ENCODE peak calls at places on chromosome 13, in ten cellular contexts. L is cardiac muscle cell, S is AG09319, R is upper lobe of left lung, O is psoas muscle, M is fibroblast of pulmonary artery, D is OCI-LY7, B is transverse colon, J is lower leg skin, Z is thoracic aorta. A is an unnamed sample.
A peak's percentile ranks its signal among the peaks of the same experiment; 100 is the strongest.

GRCh38 chr13:59879281-59879680 is 284.4 kb downstream of the DIAPH3 start:
- DNase-seq in L (peak; percentile 2), S (no peak), R (no peak), O (no peak), M (no peak), D (no peak), B (no peak), J (no peak), Z (no peak), A (no peak)

GRCh38 chr13:56457535-56458200 is 683.0 kb upstream of the PRR20A start:
- DNase-seq in L (no peak), S (no peak), R (no peak), O (no peak), M (no peak), D (no peak), B (no peak), J (no peak), Z (no peak), A (no peak)

GRCh38 chr13:26247011-26247410 is 6.9 kb upstream of the CDK8 start:
- DNase-seq in L (no peak), S (no peak), R (no peak), O (no peak), M (no peak), D (no peak), B (no peak), J (no peak), Z (no peak), A (no peak)

GRCh38 chr13:93716623-93717022 is 490.0 kb downstream of the GPC6 start:
- DNase-seq in L (no peak), S (no peak), R (no peak), O (no peak), M (no peak), D (no peak), B (no peak), J (no peak), Z (no peak), A (no peak)

GRCh38 chr13:95155093-95155492 is 146.2 kb downstream of the ABCC4 start:
- DNase-seq in L (no peak), S (no peak), R (no peak), O (no peak), M (peak; percentile 23), D (no peak), B (no peak), J (no peak), Z (no peak), A (no peak)

GRCh38 chr13:20714563-20715339 is 11.3 kb downstream of the IL17D start:
- DNase-seq in L (no peak), S (peak; percentile 65), R (peak; percentile 46), O (peak; percentile 89), M (peak; percentile 79), D (no peak), B (no peak), J (peak; percentile 55), Z (no peak), A (no peak)

GRCh38 chr13:20401958-20402856 is 123.5 kb downstream of the CRYL1 start:
- DNase-seq in L (no peak), S (no peak), R (peak; percentile 63), O (no peak), M (peak; percentile 36), D (no peak), B (no peak), J (no peak), Z (no peak), A (no peak)

GRCh38 chr13:75647126-75647784 is 11.1 kb downstream of the LMO7 start:
- DNase-seq in L (no peak), S (no peak), R (no peak), O (no peak), M (no peak), D (no peak), B (no peak), J (no peak), Z (no peak), A (no peak)

GRCh38 chr13:30119476-30119875 is 187.9 kb downstream of the KATNAL1 start:
- DNase-seq in L (no peak), S (peak; percentile 70), R (no peak), O (no peak), M (peak; percentile 64), D (no peak), B (peak; percentile 30), J (no peak), Z (no peak), A (no peak)

GRCh38 chr13:95496485-95496884 is 56.0 kb upstream of the CLDN10 start:
- DNase-seq in L (no peak), S (no peak), R (no peak), O (no peak), M (no peak), D (no peak), B (no peak), J (no peak), Z (no peak), A (no peak)

GRCh38 chr13:23673354-23673753 is 103.1 kb downstream of the TNFRSF19 start:
- DNase-seq in L (no peak), S (peak; percentile 79), R (no peak), O (no peak), M (peak; percentile 84), D (no peak), B (no peak), J (no peak), Z (no peak), A (no peak)

GRCh38 chr13:114018461-114019055 is 44.7 kb upstream of the C13orf46 start:
- DNase-seq in L (no peak), S (no peak), R (peak; percentile 51), O (no peak), M (no peak), D (no peak), B (no peak), J (no peak), Z (no peak), A (no peak)

GRCh38 chr13:114017966-114018365 is 44.1 kb upstream of the C13orf46 start:
- DNase-seq in L (no peak), S (no peak), R (peak; percentile 65), O (no peak), M (no peak), D (no peak), B (no peak), J (no peak), Z (no peak), A (no peak)

GRCh38 chr13:114016321-114017027 is 42.6 kb upstream of the C13orf46 start:
- DNase-seq in L (no peak), S (no peak), R (peak; percentile 72), O (no peak), M (no peak), D (no peak), B (no peak), J (no peak), Z (no peak), A (no peak)

GRCh38 chr13:114015608-114016295 is 41.9 kb upstream of the C13orf46 start:
- DNase-seq in L (no peak), S (no peak), R (peak; percentile 75), O (peak; percentile 78), M (no peak), D (no peak), B (peak; percentile 75), J (peak; percentile 88), Z (no peak), A (no peak)

GRCh38 chr13:114017028-114017630 is 43.3 kb upstream of the C13orf46 start:
- DNase-seq in L (no peak), S (no peak), R (peak; percentile 51), O (no peak), M (peak; percentile 44), D (no peak), B (no peak), J (no peak), Z (no peak), A (no peak)
- TF ChIP-seq CTCF in L (peak; percentile 45), S (peak; percentile 27), R (peak; percentile 7), O (no peak), M (peak; percentile 44), D (peak; percentile 29), B (no peak), J (no peak), Z (no peak), A (no peak)

GRCh38 chr13:106376411-106377112 is 158.9 kb downstream of the EFNB2 start:
- DNase-seq in L (no peak), S (no peak), R (no peak), O (no peak), M (peak; percentile 92), D (no peak), B (no peak), J (no peak), Z (no peak), A (no peak)
- TF ChIP-seq CTCF in L (peak; percentile 44), S (no peak), R (no peak), O (no peak), M (peak; percentile 14), D (no peak), B (no peak), J (no peak), Z (no peak), A (no peak)

DNA sequence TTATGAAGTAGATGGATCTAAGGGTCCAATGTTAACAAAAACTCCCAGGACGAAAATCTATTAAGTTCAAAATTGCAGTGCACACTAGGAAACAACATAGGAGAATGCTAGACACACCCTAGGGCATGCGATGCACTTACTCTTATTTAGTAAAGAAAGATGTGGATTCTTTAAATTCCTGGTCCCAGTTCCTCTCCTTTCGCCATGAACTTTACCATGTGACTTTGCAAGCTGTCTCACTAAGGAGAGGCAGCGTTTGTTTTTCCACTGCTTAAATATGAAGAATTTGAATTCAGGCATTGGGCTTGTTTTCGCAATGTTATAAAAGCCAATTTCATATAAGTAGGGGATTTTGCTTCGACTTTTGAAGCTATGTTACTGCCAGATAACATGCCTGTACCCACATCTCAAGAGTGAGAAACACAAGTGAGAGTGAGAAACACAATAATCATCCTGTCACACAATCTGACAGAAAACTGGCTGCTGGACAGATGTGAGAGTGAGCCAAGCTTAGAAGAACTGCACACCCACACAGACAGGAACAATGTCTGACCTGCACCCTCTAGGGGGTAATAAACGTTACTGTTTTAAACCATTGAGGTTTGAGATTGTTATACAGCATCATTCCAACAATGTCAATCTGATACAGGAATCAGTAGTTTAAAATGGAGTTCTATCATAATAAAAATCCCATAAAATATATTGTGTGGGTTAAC is 1308.5 kb downstream of the SLITRK5 start:
- DNase-seq in L (peak; percentile 30), S (no peak), R (no peak), O (no peak), M (peak; percentile 11), D (no peak), B (no peak), J (no peak), Z (no peak), A (no peak)
- TF ChIP-seq CTCF in L (no peak), S (no peak), R (peak; percentile 10), O (no peak), M (no peak), D (peak; percentile 8), B (no peak), J (no peak), Z (peak; percentile 26), A (peak; percentile 37)

DNA sequence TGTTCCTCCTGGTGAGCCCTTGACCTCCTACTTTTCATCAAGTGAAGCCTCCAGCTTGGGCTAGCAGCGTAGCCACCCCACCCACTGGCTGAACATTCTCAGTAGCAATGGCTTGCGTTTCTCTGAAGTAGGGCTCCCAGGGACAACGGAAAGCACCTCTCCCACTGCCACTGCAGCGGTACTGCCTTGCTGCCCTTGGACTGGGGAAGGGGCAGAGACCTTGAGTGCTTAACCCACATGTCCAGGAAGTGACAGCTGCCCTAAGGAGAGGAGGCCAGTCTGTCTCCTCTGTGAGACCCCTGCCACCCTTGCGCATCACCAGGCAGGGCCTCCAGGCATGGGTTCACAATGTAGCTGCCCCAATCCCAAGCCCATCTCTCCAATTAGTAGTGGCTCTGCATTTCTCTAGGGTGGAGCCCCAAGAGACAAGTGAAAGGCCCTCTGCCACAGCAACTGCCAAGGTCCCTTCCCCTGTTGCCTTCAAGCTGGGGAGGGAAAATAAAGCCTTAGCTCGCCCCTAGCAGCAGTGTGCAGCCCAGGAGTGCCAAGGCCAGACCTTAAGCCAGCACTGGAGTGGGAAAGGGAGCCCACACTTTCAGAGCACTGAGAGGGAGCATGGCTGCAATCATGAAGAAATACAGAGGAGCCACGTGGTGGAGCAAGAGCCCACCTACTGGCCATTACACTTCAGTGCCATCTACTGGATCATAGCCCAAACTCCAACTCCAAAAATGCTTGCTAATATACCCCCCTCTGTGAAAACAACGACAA is 175.9 kb upstream of the TRPC4 start:
- DNase-seq in L (peak; percentile 23), S (no peak), R (no peak), O (no peak), M (peak; percentile 71), D (peak; percentile 61), B (no peak), J (no peak), Z (no peak), A (no peak)
- TF ChIP-seq CTCF in L (peak; percentile 70), S (peak; percentile 38), R (no peak), O (no peak), M (peak; percentile 77), D (peak; percentile 84), B (no peak), J (no peak), Z (no peak), A (no peak)